ENCODE peak calls at places on chromosomes 11 and 22, in five cellular contexts. C is HEK293T; E is COLO829; N is SHP77; R is stimulated activated CD8-positive, alpha-beta memory T cell treated with anti-CD3 and anti-CD28 coated beads, Interleukin-12 subunit alpha, Interleukin-12 subunit beta, amount 100 ng/mL, for 4 hours. A is an unnamed sample.
A peak's percentile ranks its signal among the peaks of the same experiment; 100 is the strongest.

GRCh38 chr11:69559181-69559580 is 77.7 kb downstream of the LINC01488 start:
- DNase-seq in C (no peak), E (no peak), N (no peak), R (no peak), A (no peak)

GRCh38 chr11:125244166-125244565 is 79.6 kb downstream of the PKNOX2 start:
- DNase-seq in C (no peak), E (no peak), N (no peak), R (no peak), A (no peak)

GRCh38 chr11:84673753-84674152 is 953.4 kb downstream of the DLG2 start:
- DNase-seq in C (no peak), E (no peak), N (no peak), R (no peak), A (no peak)

GRCh38 chr11:110424775-110425444 is 4.8 kb upstream of the FDX1 start:
- DNase-seq in C (no peak), E (no peak), N (no peak), R (no peak), A (no peak)

GRCh38 chr11:85918910-85919794 is 64.0 kb downstream of the CCDC83 start:
- DNase-seq in C (peak; percentile 31), E (peak; percentile 9), N (no peak), R (no peak), A (no peak)

GRCh38 chr11:83511646-83512045 is 225.5 kb upstream of the CCDC90B start:
- DNase-seq in C (no peak), E (no peak), N (no peak), R (no peak), A (no peak)

GRCh38 chr11:48064306-48064705 is 83.9 kb downstream of the PTPRJ start:
- DNase-seq in C (no peak), E (no peak), N (no peak), R (no peak), A (no peak)

GRCh38 chr11:20355221-20356219 is 8.0 kb upstream of the HTATIP2 start:
- DNase-seq in C (peak; percentile 41), E (peak; percentile 60), N (no peak), R (no peak), A (peak; percentile 2)

GRCh38 chr11:78044706-78045105 is 19.0 kb upstream of the THRSP start:
- DNase-seq in C (no peak), E (no peak), N (no peak), R (no peak), A (no peak)

GRCh38 chr11:16777576-16777975 is 39.1 kb downstream of the C11orf58 start:
- DNase-seq in C (no peak), E (no peak), N (no peak), R (no peak), A (no peak)

GRCh38 chr11:111851636-111852035 is 19.7 kb downstream of the ALG9 start:
- DNase-seq in C (no peak), E (no peak), N (no peak), R (no peak), A (no peak)

GRCh38 chr22:36928181-36928580 is 14.8 kb downstream of the CSF2RB start:
- DNase-seq in C (no peak), E (no peak), N (no peak), R (no peak), A (no peak)

GRCh38 chr11:134125507-134125906 is 56.6 kb downstream of the JAM3 start:
- DNase-seq in C (no peak), E (no peak), N (no peak), R (no peak), A (no peak)

GRCh38 chr22:17117890-17118289 is 3.3 kb downstream of the TMEM121B start:
- DNase-seq in C (no peak), E (no peak), N (no peak), R (no peak), A (no peak)

GRCh38 chr11:26144309-26144690 is 187.6 kb upstream of the ANO3 start:
- DNase-seq in C (no peak), E (no peak), N (no peak), R (no peak), A (no peak)

GRCh38 chr11:118411523-118411922 is 10.1 kb downstream of the ATP5MG start:
- DNase-seq in C (no peak), E (no peak), N (no peak), R (no peak), A (no peak)

GRCh38 chr22:44582016-44582415 is 84.0 kb upstream of the RTL6 start:
- DNase-seq in C (no peak), E (no peak), N (no peak), R (no peak), A (no peak)

GRCh38 chr22:36009085-36009484 is 19.5 kb downstream of the RBFOX2 start:
- DNase-seq in C (no peak), E (no peak), N (no peak), R (no peak), A (no peak)

GRCh38 chr11:106644824-106645223 is 373.5 kb downstream of the GUCY1A2 start:
- DNase-seq in C (no peak), E (no peak), N (no peak), R (no peak), A (no peak)

GRCh38 chr11:93653080-93653479 is 8.4 kb upstream of the CEP295 start:
- DNase-seq in C (no peak), E (no peak), N (no peak), R (no peak), A (no peak)

GRCh38 chr11:121154473-121154872 is 53.4 kb downstream of the TECTA start:
- DNase-seq in C (no peak), E (no peak), N (no peak), R (no peak), A (no peak)

GRCh38 chr11:41660585-41660984 is 201.1 kb upstream of the LRRC4C start:
- DNase-seq in C (peak; percentile 9), E (no peak), N (no peak), R (no peak), A (no peak)